ENCODE peak calls at places on chromosomes 16 and 17, in six cellular contexts. K is PC-3, Z is fibroblast of lung, J is AG04450, C is A673, S is colonic mucosa. I is an unnamed sample.

GRCh38 chr16:17563340-17563739 is 92.6 kb upstream of the XYLT1 start:
- DNase-seq in Z (no peak), J (no peak), K (no peak), C (no peak), S (no peak), I (no peak)

GRCh38 chr16:74100405-74101316 is 196.0 kb upstream of the PSMD7 start:
- DNase-seq in S (no peak), Z (no peak), C (no peak), K (no peak), J (no peak), I (no peak)

GRCh38 chr16:1290032-1290431 is 19.4 kb upstream of the UBE2I start:
- DNase-seq in Z (no peak), S (no peak), K (no peak), J (no peak), C (no peak), I (no peak)

GRCh38 chr17:4900231-4901107 is 1.1 kb downstream of the C17orf107 start:
- DNase-seq in J (no peak), C (no peak), S (peak; percentile 62), K (no peak), Z (no peak), I (no peak)

GRCh38 chr17:57612202-57613071 is 132.7 kb downstream of the CCDC182 start:
- DNase-seq in K (no peak), Z (no peak), J (no peak), S (no peak), C (peak; percentile 37), I (no peak)

GRCh38 chr16:86319871-86320270 is 190.5 kb upstream of the FOXF1 start:
- DNase-seq in J (no peak), S (no peak), C (no peak), K (no peak), Z (peak; percentile 61), I (no peak)

GRCh38 chr16:71396589-71396988 is 38.1 kb downstream of the CALB2 start:
- DNase-seq in C (no peak), J (no peak), Z (no peak), K (no peak), S (no peak), I (no peak)

GRCh38 chr17:1561420-1562177 is 993 bp downstream of the PITPNA start:
- DNase-seq in K (peak; percentile 6), C (no peak), Z (peak; percentile 10), S (peak; percentile 36), J (no peak), I (no peak)

GRCh38 chr16:85733155-85733838 is 17.6 kb downstream of the C16orf74 start:
- DNase-seq in J (no peak), C (no peak), S (no peak), K (no peak), Z (peak; percentile 61), I (no peak)

GRCh38 chr17:56284501-56284900 is 131.2 kb downstream of the ANKFN1 start:
- DNase-seq in Z (no peak), S (no peak), J (no peak), K (no peak), C (no peak), I (no peak)

GRCh38 chr16:30394603-30395154 is 541 bp upstream of the ZNF48 start:
- DNase-seq in K (no peak), Z (no peak), C (no peak), S (no peak), J (no peak), I (no peak)

GRCh38 chr16:46814790-46815189 is 16.2 kb downstream of the C16orf87 start:
- DNase-seq in Z (no peak), C (no peak), J (no peak), K (no peak), S (no peak), I (no peak)

GRCh38 chr16:28140788-28141618 is 70.8 kb downstream of the XPO6 start:
- DNase-seq in J (no peak), C (no peak), Z (no peak), K (no peak), S (no peak), I (no peak)

GRCh38 chr17:73027130-73027741 is 65.3 kb downstream of the SLC39A11 start:
- DNase-seq in Z (peak; percentile 45), C (no peak), J (no peak), K (no peak), S (no peak), I (no peak)

GRCh38 chr17:7634384-7634783 is 4.4 kb downstream of the SHBG start:
- DNase-seq in K (peak; percentile 38), S (peak; percentile 52), Z (peak; percentile 59), J (no peak), C (peak; percentile 57), I (no peak)

GRCh38 chr17:62150471-62150870 is 85.4 kb upstream of the MED13 start:
- DNase-seq in J (no peak), C (no peak), Z (no peak), K (no peak), S (no peak), I (no peak)

GRCh38 chr16:68273896-68274295 is 9.6 kb downstream of the SLC7A6 start:
- DNase-seq in Z (no peak), K (no peak), C (no peak), J (no peak), S (no peak), I (no peak)

GRCh38 chr16:79186196-79186595 is 414.3 kb downstream of the MAF start:
- DNase-seq in S (no peak), C (no peak), J (no peak), Z (no peak), K (no peak), I (no peak)

GRCh38 chr16:75732871-75733270 is 6.6 kb upstream of the CPHXL start:
- DNase-seq in S (no peak), K (no peak), J (no peak), C (no peak), Z (no peak), I (no peak)

GRCh38 chr16:22098538-22099255 is 6.4 kb downstream of the VWA3A start:
- DNase-seq in J (no peak), C (peak; percentile 82), Z (peak; percentile 55), K (peak; percentile 60), S (no peak), I (no peak)

GRCh38 chr16:2239231-2239675 is 3.0 kb downstream of the DNASE1L2 start:
- DNase-seq in C (no peak), K (no peak), S (no peak), J (no peak), Z (no peak), I (no peak)

GRCh38 chr17:72175787-72176515 is 55.1 kb downstream of the SOX9 start:
- DNase-seq in Z (no peak), K (peak; percentile 85), S (no peak), J (no peak), C (peak; percentile 54), I (no peak)

GRCh38 chr16:89150981-89151380 is 20.6 kb upstream of the CDH15 start:
- DNase-seq in J (no peak), Z (no peak), K (no peak), S (no peak), C (no peak), I (no peak)

GRCh38 chr16:14088155-14088753 is 17.1 kb downstream of the MRTFB start:
- DNase-seq in J (no peak), Z (peak; percentile 72), C (peak; percentile 25), S (no peak), K (no peak), I (no peak)

DNA sequence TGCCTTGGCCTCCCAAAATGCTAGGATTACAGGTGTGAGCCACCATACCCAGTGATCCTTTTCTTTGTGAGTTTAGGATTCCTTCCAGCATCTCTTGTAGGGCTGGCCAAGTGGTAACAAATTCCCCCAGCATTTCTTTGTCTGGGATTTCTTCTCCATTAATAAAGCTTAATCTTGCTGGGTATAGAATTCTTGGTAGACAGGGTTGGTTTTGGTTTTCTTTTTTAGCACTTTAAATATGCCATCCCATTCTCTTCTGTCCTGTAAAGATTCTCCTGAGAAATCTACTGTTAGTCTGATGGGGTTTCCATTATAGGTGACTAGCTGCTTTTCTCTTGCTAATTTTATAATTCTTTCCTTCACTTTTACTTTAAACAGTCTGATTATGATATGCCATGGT is 173.0 kb upstream of the TOM1L1 start:
- DNase-seq in C (no peak), J (no peak), Z (no peak), S (no peak), K (no peak), I (no peak)
- H3K9me3 ChIP-seq in C (no peaks in the 10 kb centered on the region), J (peaks cover 9% of the 10 kb centered on the region), Z (no peaks in the 10 kb centered on the region), S (no peaks in the 10 kb centered on the region), K (peaks cover 39% of the 10 kb centered on the region), I (no peaks in the 10 kb centered on the region)

DNA sequence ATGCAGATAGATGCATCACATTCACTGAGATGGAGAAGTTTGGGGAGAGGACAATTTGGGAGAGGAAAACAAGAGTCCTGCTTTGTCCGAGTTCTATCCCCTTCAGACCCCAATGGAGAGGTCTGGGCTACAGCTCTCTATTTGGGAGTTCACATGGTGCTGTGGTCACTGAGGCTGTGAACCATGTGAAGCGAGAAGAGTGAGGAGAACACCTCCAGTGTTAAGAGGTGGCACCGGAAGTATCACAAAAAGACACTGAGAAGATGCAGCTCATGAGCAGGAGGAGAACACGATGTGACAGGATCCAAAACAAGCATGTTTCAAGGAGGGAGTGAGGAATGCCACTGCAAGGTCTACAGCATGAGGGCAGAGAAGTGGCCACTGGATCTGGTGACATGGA is 39.7 kb downstream of the PIK3R5 start:
- DNase-seq in J (no peak), C (no peak), K (no peak), Z (no peak), S (no peak), I (no peak)
- H3K9me3 ChIP-seq in J (peaks cover 16% of the 10 kb centered on the region), C (peaks cover 16% of the 10 kb centered on the region), K (peaks cover 6% of the 10 kb centered on the region), Z (no peaks in the 10 kb centered on the region), S (no peaks in the 10 kb centered on the region), I (peaks cover 3% of the 10 kb centered on the region)

DNA sequence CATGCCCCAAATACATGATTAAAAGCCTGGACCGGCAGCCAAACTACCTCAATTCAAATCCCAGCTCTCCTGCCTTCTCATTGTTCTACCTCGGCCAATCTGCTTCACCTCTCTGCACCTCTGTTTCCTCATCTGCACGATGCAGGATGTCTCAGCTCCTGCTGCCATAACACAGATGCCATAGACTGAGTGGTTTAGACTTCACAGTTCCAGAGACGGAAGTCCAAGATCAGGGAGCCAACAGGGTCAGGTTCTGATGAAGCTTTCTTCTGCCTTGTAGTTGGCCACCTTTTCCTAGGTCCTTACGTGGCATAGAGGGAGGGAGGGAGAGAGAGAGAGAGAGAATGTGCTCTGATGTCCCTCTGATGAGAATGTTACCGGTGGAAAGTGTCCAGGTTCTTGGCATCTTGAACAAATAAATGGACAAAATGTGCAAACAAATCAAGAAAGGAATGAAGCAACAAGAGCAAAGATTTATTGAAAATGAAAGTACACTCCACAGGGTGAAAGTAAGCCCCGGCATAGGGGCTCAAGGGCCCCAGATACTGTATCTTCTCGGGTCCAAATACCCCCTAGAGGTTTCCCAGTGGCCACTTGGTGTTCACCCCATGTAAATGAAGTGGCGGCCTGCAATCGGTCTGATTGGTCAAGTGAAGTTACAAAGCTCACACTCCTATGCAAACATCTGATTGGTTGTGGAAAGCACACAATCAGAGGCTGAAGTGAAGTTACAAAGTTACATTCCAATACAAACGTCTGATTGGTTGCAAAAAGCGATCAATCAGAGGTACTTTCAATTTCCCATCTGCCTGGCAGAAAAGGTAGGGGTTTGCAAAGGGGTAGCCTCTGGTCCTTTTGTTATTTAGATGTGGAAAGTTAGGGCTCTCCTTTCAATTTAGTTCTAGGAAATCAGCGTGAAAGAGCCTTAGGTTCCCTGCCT is 43.3 kb upstream of the ZCCHC14 start:
- DNase-seq in C (no peak), K (no peak), J (no peak), S (no peak), Z (no peak), I (no peak)
- H3K9me3 ChIP-seq in C (peaks cover 12% of the 10 kb centered on the region), K (peaks cover 8% of the 10 kb centered on the region), J (peaks cover 35% of the 10 kb centered on the region), S (no peaks in the 10 kb centered on the region), Z (no peaks in the 10 kb centered on the region), I (no peaks in the 10 kb centered on the region)

DNA sequence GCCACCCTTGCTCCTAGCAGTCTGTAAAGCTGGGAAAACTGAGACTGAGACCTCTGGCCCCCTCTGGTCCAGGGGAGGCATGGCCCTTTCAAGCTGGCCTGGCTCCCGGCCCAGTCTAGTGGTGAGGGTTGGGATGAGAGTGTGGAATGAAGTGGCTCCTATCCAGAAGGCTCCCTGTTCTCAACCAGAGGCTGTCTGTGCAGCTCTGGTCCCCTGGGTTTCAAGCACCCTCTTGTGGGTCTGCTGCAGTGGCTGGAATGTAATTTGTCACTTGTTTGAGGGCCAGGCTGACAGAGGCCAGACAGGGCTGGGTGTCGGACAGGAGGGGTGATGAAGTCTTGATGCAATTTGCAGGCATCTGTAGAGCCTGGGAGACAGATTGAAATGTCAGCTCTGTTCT is 22.1 kb upstream of the PHF12 start:
- DNase-seq in C (no peak), S (no peak), K (no peak), Z (peak; percentile 33), J (no peak), I (no peak)
- H3K9me3 ChIP-seq in C (no peaks in the 10 kb centered on the region), S (no peaks in the 10 kb centered on the region), K (no peaks in the 10 kb centered on the region), Z (no peaks in the 10 kb centered on the region), J (no peaks in the 10 kb centered on the region), I (no peaks in the 10 kb centered on the region)